ENCODE peak calls at places on chromosome X, in four cellular contexts. L is glutamatergic neuron, M is natural killer cell, A is ovary. T is an unnamed sample.

GRCh38 chrX:120823554-120823953 is 52.1 kb downstream of the CT47B1 start:
- DNase-seq in L (no peak), M (no peak), A (no peak), T (no peak)

GRCh38 chrX:19907794-19908193 is 20.4 kb upstream of the SH3KBP1 start:
- DNase-seq in L (no peak), M (no peak), A (no peak), T (no peak)

GRCh38 chrX:42869011-42869410 is 91.0 kb upstream of the PPP1R2C start:
- DNase-seq in L (no peak), M (no peak), A (no peak), T (no peak)

GRCh38 chrX:120213438-120214265 is 37.0 kb upstream of the ZBTB33 start:
- DNase-seq in L (peak), M (peak), A (peak), T (peak)

GRCh38 chrX:72685810-72686465 is 28.2 kb downstream of the PHKA1 start:
- DNase-seq in L (no peak), M (no peak), A (no peak), T (no peak)

GRCh38 chrX:14997271-14997670 is 124.0 kb downstream of the MOSPD2 start:
- DNase-seq in L (no peak), M (no peak), A (no peak), T (no peak)

GRCh38 chrX:24694825-24695224 is 1.1 kb downstream of the POLA1 start:
- DNase-seq in L (no peak), M (no peak), A (no peak), T (no peak)

GRCh38 chrX:12210196-12210815 is 72.0 kb downstream of the FRMPD4 start:
- DNase-seq in L (no peak), M (no peak), A (no peak), T (no peak)

GRCh38 chrX:150324035-150324728 is 38.9 kb upstream of the MAMLD1 start:
- DNase-seq in L (no peak), M (no peak), A (no peak), T (no peak)

GRCh38 chrX:16727637-16728036 is 8.2 kb downstream of the SYAP1 start:
- DNase-seq in L (no peak), M (no peak), A (no peak), T (no peak)

GRCh38 chrX:78517124-78517523 is 142.0 kb downstream of the RTL3 start:
- DNase-seq in L (no peak), M (no peak), A (no peak), T (no peak)

GRCh38 chrX:154051210-154051810 is 31.6 kb upstream of the IRAK1 start:
- DNase-seq in L (peak), M (peak), A (peak), T (peak)

GRCh38 chrX:68685722-68686683 is 38.5 kb downstream of the STARD8 start:
- DNase-seq in L (peak), M (no peak), A (peak), T (peak)

GRCh38 chrX:38649227-38649626 is 87.9 kb downstream of the TSPAN7 start:
- DNase-seq in L (no peak), M (no peak), A (no peak), T (no peak)

GRCh38 chrX:136271300-136271699 is 20.1 kb upstream of the MAP7D3 start:
- DNase-seq in L (no peak), M (no peak), A (no peak), T (no peak)

GRCh38 chrX:68372665-68373064 is 60.6 kb downstream of the OPHN1 start:
- DNase-seq in L (no peak), M (no peak), A (no peak), T (no peak)

DNA sequence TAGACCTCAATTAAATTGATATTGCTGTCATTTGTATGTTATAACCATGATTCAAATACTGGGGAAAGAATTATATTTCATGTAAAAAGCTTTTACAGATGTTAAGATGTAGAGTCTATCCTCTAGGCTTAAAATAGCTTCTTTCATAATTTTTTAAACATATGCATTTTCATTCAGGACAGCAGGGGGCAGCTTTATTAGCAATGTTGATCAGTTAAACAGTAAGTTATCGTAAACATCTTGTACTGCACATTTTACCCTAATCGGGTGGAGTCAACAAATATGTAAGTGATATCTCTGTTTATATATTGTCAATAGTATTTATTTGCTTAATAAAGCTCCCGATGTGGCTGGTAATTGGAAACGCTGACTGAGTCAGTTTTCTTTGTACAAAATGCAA is 142.5 kb upstream of the MED14 start:
- DNase-seq in L (no peak), M (no peak), A (no peak), T (no peak)
- TF ChIP-seq CTCF in L (peak), M (peak), A (no peak), T (no peak)

DNA sequence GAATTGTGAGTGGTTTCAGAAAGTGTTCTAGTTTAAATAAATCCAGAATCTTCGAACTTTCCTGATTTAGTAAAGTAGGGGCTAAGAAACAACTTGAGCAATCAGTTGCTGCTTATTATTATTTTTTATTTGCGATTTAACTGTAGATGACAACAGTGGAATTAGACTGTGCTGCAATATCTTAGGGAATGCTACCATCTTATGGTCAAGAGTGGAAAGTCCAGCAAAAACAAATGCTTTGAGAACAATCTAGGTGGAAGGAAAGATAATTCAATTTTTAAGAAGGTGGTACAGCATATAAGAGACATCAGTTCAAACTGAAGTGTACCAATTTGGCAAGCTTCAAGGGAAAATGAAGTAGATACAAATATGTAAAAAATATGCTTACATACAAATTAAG is 73.3 kb downstream of the CYLC1 start:
- DNase-seq in L (no peak), M (no peak), A (no peak), T (no peak)
- TF ChIP-seq CTCF in L (no peak), M (no peak), A (no peak), T (no peak)

GRCh38 chrX:77447339-77448149 is at the start of gene FGF16:
- DNase-seq in L (peak), M (no peak), A (no peak), T (peak)

GRCh38 chrX:77444075-77444474 is 3.1 kb upstream of the FGF16 start:
- DNase-seq in L (no peak), M (no peak), A (no peak), T (no peak)

GRCh38 chrX:77446840-77447239 is 349 bp upstream of the FGF16 start:
- DNase-seq in L (no peak), M (no peak), A (no peak), T (peak)

GRCh38 chrX:77448170-77448569 is 981 bp downstream of the FGF16 start:
- DNase-seq in L (no peak), M (no peak), A (no peak), T (peak)

DNA sequence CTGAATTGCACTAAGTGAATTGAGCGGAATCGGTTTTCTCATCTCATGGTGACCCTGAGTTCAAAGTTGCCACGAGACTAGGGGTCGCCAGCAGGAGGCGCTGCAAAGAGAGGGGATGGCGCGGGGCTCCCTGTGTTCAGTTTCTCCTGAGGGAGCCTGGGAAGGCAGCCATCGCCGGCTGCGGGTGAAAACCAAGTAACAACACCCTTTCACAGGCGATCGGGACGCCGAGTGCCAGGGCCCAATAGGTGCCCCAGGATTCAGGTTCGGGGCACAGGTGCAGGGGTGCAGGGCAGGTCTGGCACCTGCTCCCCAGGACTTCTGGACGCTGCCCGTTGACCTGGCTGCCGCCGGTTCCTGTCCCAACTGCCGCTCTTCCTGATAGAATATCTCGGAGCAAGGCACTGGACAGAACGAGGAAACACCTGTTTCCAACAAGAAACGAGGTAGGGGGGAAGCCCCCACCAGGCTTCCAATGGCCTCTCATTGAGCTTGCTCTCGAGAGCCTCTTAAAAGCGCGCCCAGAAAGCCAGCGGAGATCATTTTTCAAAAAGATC is 1.1 kb upstream of the FGF16 start:
- DNase-seq in L (peak), M (no peak), A (no peak), T (peak)
- TF ChIP-seq CTCF in L (peak), M (no peak), A (no peak), T (peak)

DNA sequence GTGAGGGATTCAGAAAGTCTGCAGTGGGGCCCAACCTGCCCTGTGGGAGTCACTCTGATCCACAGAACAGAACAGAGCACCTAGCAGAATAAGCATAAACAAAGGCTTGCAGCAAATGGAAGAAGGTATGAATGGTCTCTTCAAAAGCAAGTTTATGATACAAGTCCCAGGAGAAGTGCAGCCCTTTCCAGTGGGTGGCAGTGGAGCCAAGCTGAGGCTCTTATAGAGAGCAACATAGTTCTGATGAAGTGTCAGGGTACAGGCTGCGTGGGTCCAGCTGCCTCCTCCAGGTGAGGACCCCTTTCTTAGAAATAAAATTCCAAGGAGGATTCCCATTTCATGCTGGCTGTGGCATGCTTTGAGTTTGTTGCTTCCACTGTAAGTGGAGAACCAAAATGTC is 88.8 kb upstream of the PAK3 start:
- DNase-seq in L (no peak), M (no peak), A (no peak), T (no peak)
- TF ChIP-seq CTCF in L (no peak), M (no peak), A (no peak), T (no peak)

GRCh38 chrX:93875621-93876282 is 201.7 kb downstream of the FAM133A start:
- DNase-seq in L (no peak), M (no peak), A (no peak), T (no peak)

GRCh38 chrX:93874554-93874953 is 200.5 kb downstream of the FAM133A start:
- DNase-seq in L (peak), M (no peak), A (no peak), T (peak)
- TF ChIP-seq CTCF in L (peak), M (no peak), A (no peak), T (peak)

GRCh38 chrX:85627363-85627762 is 247.9 kb upstream of the POF1B start:
- DNase-seq in L (no peak), M (no peak), A (no peak), T (no peak)
- TF ChIP-seq CTCF in L (peak), M (no peak), A (no peak), T (peak)